ENCODE peak calls at places on chromosomes 7 and 10, in five cellular contexts. D is IMR-90, Q is H1, J is mesendoderm, V is mesenchymal stem cell. W is an unnamed sample.

GRCh38 chr10:10542368-10542961 is 475.2 kb upstream of the CELF2 start:
- DNase-seq in V (no peak), D (peak), Q (no peak), J (peak), W (no peak)

GRCh38 chr10:126867567-126868365 is 37.5 kb upstream of the DOCK1 start:
- DNase-seq in V (no peak), Q (no peak), J (no peak), D (peak), W (no peak)

GRCh38 chr7:45000096-45001032 is at the start of gene CCM2:
- DNase-seq in Q (no peak), V (peak), D (peak), J (peak), W (no peak)

GRCh38 chr10:132684164-132684891 is 101.6 kb downstream of the NKX6-2 start:
- DNase-seq in V (peak), D (peak), Q (no peak), J (no peak), W (no peak)

GRCh38 chr10:130360826-130361311 is 224.7 kb downstream of the GLRX3 start:
- DNase-seq in J (no peak), Q (no peak), V (no peak), D (no peak), W (no peak)

GRCh38 chr10:86863443-86863842 is 94.0 kb downstream of the MMRN2 start:
- DNase-seq in J (peak), V (no peak), D (no peak), Q (no peak), W (no peak)

GRCh38 chr10:12513003-12513365 is 163.6 kb downstream of the CAMK1D start:
- DNase-seq in Q (no peak), V (no peak), D (no peak), J (no peak), W (no peak)

GRCh38 chr7:22444181-22444966 is 55.6 kb downstream of the STEAP1B start:
- DNase-seq in J (no peak), Q (no peak), V (no peak), D (no peak), W (no peak)

GRCh38 chr10:91653214-91653875 is 20.5 kb upstream of the PPP1R3C start:
- DNase-seq in Q (no peak), J (no peak), V (peak), D (peak), W (no peak)

GRCh38 chr7:129948877-129949291 is 3.9 kb downstream of the UBE2H start:
- DNase-seq in J (peak), Q (peak), D (peak), V (peak), W (peak)

GRCh38 chr10:102596506-102596971 is 47.7 kb upstream of the TRIM8 start:
- DNase-seq in V (peak), Q (peak), D (peak), J (peak), W (peak)

GRCh38 chr7:21076054-21076453 is 289.4 kb upstream of the SP8 start:
- DNase-seq in J (no peak), D (no peak), Q (no peak), V (no peak), W (no peak)

GRCh38 chr10:100133801-100134200 is 52.0 kb downstream of the ERLIN1 start:
- DNase-seq in V (no peak), Q (no peak), J (no peak), D (no peak), W (no peak)

GRCh38 chr10:13003004-13003403 is 1.5 kb upstream of the CCDC3 start:
- DNase-seq in J (no peak), V (no peak), Q (no peak), D (peak), W (no peak)

GRCh38 chr10:96995851-96996250 is 163.8 kb downstream of the LCOR start:
- DNase-seq in V (peak), J (no peak), D (peak), Q (no peak), W (no peak)

GRCh38 chr10:132636358-132636757 is 98.8 kb downstream of the INPP5A start:
- DNase-seq in D (no peak), V (no peak), Q (no peak), J (no peak), W (no peak)

GRCh38 chr7:39659356-39660013 is 36.1 kb downstream of the RALA start:
- DNase-seq in V (no peak), J (no peak), Q (no peak), D (peak), W (no peak)

GRCh38 chr7:99104631-99105030 is 39.3 kb downstream of the SMURF1 start:
- DNase-seq in D (no peak), V (no peak), J (no peak), Q (no peak), W (no peak)

GRCh38 chr10:82544377-82544776 is 669.4 kb downstream of the NRG3 start:
- DNase-seq in V (no peak), Q (no peak), J (peak), D (no peak), W (no peak)

GRCh38 chr7:101829856-101830255 is 12.4 kb downstream of the CUX1 start:
- DNase-seq in D (no peak), Q (no peak), V (no peak), J (no peak), W (no peak)

DNA sequence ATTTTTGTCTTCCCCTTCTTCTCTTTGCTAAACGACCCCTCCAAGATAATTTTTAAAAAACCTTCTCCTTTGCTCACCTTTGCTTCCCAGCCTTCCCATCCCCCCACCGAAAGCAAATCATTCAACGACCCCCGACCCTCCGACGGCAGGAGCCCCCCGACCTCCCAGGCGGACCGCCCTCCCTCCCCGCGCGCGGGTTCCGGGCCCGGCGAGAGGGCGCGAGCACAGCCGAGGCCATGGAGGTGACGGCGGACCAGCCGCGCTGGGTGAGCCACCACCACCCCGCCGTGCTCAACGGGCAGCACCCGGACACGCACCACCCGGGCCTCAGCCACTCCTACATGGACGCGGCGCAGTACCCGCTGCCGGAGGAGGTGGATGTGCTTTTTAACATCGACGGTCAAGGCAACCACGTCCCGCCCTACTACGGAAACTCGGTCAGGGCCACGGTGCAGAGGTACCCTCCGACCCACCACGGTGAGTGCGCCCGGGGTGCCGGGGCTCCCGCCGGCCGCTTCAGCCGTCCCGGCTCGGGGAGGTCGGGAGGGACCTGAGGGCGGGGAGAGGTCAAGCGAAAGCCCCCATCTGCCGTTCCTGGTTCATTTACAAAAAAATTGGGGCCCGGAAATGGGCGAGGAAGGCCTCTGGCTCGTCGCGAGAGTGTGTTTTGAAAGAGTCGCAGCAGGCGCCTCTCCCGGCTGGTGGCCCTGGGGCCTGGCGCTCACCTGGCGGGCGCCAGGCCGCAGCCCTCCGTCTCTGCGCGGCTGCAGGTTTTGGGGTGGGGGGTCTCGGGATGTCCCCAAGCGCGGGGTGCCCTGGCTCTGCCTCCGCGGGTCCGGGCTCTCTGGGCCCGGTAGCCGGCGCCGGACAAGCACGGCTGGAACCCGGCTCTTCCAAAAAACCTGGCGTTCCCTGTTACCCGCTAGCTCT is 1.2 kb downstream of the GATA3 start:
- DNase-seq in D (no peak), J (no peak), V (no peak), Q (peak), W (peak)
- H2AK5ac ChIP-seq in D (no peak), J (no peak), V (no peak), Q (no peak), W (peak)

DNA sequence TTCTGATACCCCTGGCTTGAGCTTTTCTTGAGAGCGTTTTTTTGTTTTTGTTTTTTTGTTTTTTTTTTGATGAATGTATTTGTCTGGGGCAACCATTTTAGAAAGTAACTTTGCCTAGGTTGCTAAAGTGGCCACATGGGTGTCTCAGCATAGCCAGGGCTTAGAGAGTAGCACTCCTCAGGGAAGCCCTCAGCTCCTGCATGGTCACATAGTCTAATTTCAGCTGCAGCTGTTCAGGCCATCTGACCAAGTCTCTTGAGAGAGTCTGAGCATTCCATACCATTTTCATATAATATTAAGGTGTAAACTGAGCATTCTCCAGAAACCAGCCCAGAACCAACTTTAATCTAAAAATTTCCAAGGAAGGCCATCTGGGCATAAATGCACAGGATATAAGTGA is 186.4 kb downstream of the NPSR1 start:
- DNase-seq in D (no peak), J (no peak), V (no peak), Q (no peak), W (no peak)
- H2BK120ac ChIP-seq in D (no peak), J (no peak), V (no peak), Q (no peak), W (no peak)

GRCh38 chr10:113052076-113052830 is 102.2 kb downstream of the TCF7L2 start:
- DNase-seq in Q (no peak), V (no peak), D (no peak), J (peak), W (no peak)
- H3K18ac ChIP-seq in Q (no peak), V (peak), D (no peak), J (peak), W (no peak)

GRCh38 chr7:151008143-151008510 is 16.2 kb downstream of the ATG9B start:
- DNase-seq in D (no peak), V (peak), Q (no peak), J (peak), W (no peak)

GRCh38 chr7:151005566-151005965 is 14.7 kb downstream of the NOS3 start:
- DNase-seq in V (no peak), J (no peak), D (no peak), Q (no peak), W (no peak)

GRCh38 chr7:151008511-151009323 is 15.6 kb downstream of the ATG9B start:
- DNase-seq in Q (peak), J (peak), V (no peak), D (no peak), W (no peak)

GRCh38 chr7:151007469-151007898 is 16.7 kb downstream of the NOS3 start:
- DNase-seq in V (no peak), D (no peak), Q (no peak), J (no peak), W (no peak)

DNA sequence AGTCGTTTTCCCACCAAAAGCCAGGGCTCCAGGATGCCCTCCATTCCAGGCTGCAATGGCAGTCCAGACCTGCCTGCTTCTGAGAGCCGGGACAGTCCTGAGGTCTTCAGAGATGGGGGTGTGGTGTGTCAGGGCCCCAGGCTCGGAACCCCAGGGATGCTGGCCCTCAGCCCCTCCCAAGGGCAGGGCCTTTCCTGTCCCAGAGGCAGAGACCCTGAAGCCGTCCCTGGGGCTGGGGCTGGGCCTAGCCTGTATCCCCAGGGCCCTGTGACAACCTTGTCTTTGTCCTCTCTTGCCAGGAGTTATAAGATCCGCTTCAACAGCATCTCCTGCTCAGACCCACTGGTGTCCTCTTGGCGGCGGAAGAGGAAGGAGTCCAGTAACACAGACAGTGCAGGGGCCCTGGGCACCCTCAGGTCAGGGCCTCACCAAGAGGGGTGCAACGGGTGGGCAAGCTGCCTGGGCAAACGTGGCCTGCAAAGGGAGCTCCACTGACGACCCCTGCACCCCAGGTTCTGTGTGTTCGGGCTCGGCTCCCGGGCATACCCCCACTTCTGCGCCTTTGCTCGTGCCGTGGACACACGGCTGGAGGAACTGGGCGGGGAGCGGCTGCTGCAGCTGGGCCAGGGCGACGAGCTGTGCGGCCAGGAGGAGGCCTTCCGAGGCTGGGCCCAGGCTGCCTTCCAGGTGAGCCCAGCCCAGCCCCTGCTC is 15.9 kb downstream of the NOS3 start:
- DNase-seq in D (no peak), J (no peak), V (no peak), Q (no peak), W (no peak)
- H2AK5ac ChIP-seq in D (no peak), J (no peak), V (no peak), Q (peak), W (peak)

GRCh38 chr10:21496285-21497176 is 29.0 kb downstream of the SKIDA1 start:
- DNase-seq in D (peak), Q (peak), V (peak), J (peak), W (no peak)
- H2BK120ac ChIP-seq in D (peak), Q (peak), V (peak), J (peak), W (peak)

GRCh38 chr7:27705200-27705594 is 34.8 kb upstream of the TAX1BP1 start:
- DNase-seq in V (no peak), J (no peak), D (no peak), Q (no peak), W (no peak)

GRCh38 chr7:27700501-27700900 is 37.8 kb upstream of the HIBADH start:
- DNase-seq in J (no peak), D (no peak), V (no peak), Q (no peak), W (no peak)

GRCh38 chr7:27709137-27710075 is 30.6 kb upstream of the TAX1BP1 start:
- DNase-seq in J (no peak), D (peak), V (peak), Q (no peak), W (no peak)

GRCh38 chr7:27708485-27708884 is 31.5 kb upstream of the TAX1BP1 start:
- DNase-seq in Q (no peak), V (no peak), D (no peak), J (no peak), W (no peak)

GRCh38 chr7:27704407-27705199 is 35.4 kb upstream of the TAX1BP1 start:
- DNase-seq in D (no peak), Q (no peak), V (no peak), J (no peak), W (no peak)
- H3K18ac ChIP-seq in D (no peak), Q (no peak), V (no peak), J (no peak), W (no peak)

GRCh38 chr7:78578701-78579100 is 780.1 kb downstream of the PHTF2 start:
- DNase-seq in D (no peak), V (no peak), Q (no peak), J (peak), W (peak)
- H2AK5ac ChIP-seq in D (no peak), V (no peak), Q (no peak), J (no peak), W (no peak)

GRCh38 chr10:72259491-72260214 is 14.1 kb upstream of the DDIT4 start:
- DNase-seq in Q (no peak), V (peak), J (peak), D (peak), W (no peak)
- H2BK120ac ChIP-seq in Q (peak), V (peak), J (no peak), D (peak), W (no peak)

W was measured in neuronal stem cell.